ENCODE peak calls at places on chromosomes 7 and 10, in nine cellular contexts. Y is hepatocyte, W is DND-41, C is epithelial cell of esophagus, Q is heart left ventricle, Z is astrocyte of the spinal cord, L is bronchial epithelial cell, H is heart right ventricle, A is AG04449. N is an unnamed sample.

GRCh38 chr10:22016046-22016705 is 12.6 kb upstream of the DNAJC1 start:
- DNase-seq in Y (no peak), W (no peak), C (peak; percentile 46), Q (no peak), Z (no peak), L (peak; percentile 71), H (no peak), A (no peak), N (no peak)

GRCh38 chr10:98251399-98251798 is 16.6 kb downstream of the LOXL4 start:
- DNase-seq in Y (no peak), W (no peak), C (peak; percentile 50), Q (no peak), Z (no peak), L (no peak), H (no peak), A (no peak), N (no peak)

GRCh38 chr7:74306737-74307469 is 17.7 kb downstream of the CLIP2 start:
- DNase-seq in Y (no peak), W (no peak), C (peak; percentile 47), Q (peak; percentile 64), Z (peak; percentile 75), L (peak; percentile 35), H (peak; percentile 52), A (peak; percentile 16), N (peak; percentile 61)

GRCh38 chr7:3149961-3150516 is 106.4 kb upstream of the CARD11 start:
- DNase-seq in Y (no peak), W (no peak), C (peak; percentile 29), Q (no peak), Z (no peak), L (no peak), H (no peak), A (no peak), N (no peak)

GRCh38 chr10:126551197-126551596 is 119.3 kb downstream of the C10orf90 start:
- DNase-seq in Y (no peak), W (no peak), C (no peak), Q (no peak), Z (no peak), L (no peak), H (no peak), A (no peak), N (no peak)

GRCh38 chr7:98917331-98917730 is 39.0 kb downstream of the TRRAP start:
- DNase-seq in Y (no peak), W (no peak), C (no peak), Q (no peak), Z (no peak), L (no peak), H (no peak), A (no peak), N (no peak)

GRCh38 chr7:4875391-4875790 is 8.1 kb downstream of the RADIL start:
- DNase-seq in Y (no peak), W (no peak), C (no peak), Q (no peak), Z (no peak), L (no peak), H (no peak), A (no peak), N (no peak)

GRCh38 chr10:45076847-45077246 is 76.1 kb downstream of the ZNF22 start:
- DNase-seq in Y (no peak), W (no peak), C (no peak), Q (no peak), Z (no peak), L (no peak), H (no peak), A (no peak), N (no peak)

GRCh38 chr7:12814107-12814506 is 126.7 kb downstream of the ARL4A start:
- DNase-seq in Y (no peak), W (no peak), C (peak; percentile 94), Q (no peak), Z (no peak), L (peak; percentile 94), H (no peak), A (no peak), N (no peak)

GRCh38 chr7:3195160-3195559 is 105.9 kb upstream of the SDK1 start:
- DNase-seq in Y (no peak), W (no peak), C (no peak), Q (no peak), Z (no peak), L (no peak), H (no peak), A (no peak), N (no peak)

GRCh38 chr7:17680943-17681351 is 259.3 kb downstream of the SNX13 start:
- DNase-seq in Y (no peak), W (no peak), C (peak; percentile 54), Q (no peak), Z (peak; percentile 67), L (peak; percentile 73), H (no peak), A (no peak), N (peak; percentile 54)

GRCh38 chr10:26857991-26858706 is 2.6 kb downstream of the ABI1 start:
- DNase-seq in Y (peak; percentile 10), W (no peak), C (peak; percentile 53), Q (no peak), Z (no peak), L (peak; percentile 54), H (no peak), A (no peak), N (no peak)

GRCh38 chr7:98210513-98211220 is 572 bp upstream of the BHLHA15 start:
- DNase-seq in Y (peak; percentile 40), W (no peak), C (no peak), Q (no peak), Z (no peak), L (no peak), H (no peak), A (no peak), N (peak; percentile 30)

GRCh38 chr7:111560773-111561658 is 1.3 kb downstream of the IMMP2L start:
- DNase-seq in Y (peak; percentile 19), W (no peak), C (peak; percentile 57), Q (no peak), Z (peak; percentile 68), L (peak; percentile 68), H (no peak), A (no peak), N (peak; percentile 22)

GRCh38 chr10:79104264-79104954 is 35.6 kb downstream of the ZMIZ1 start:
- DNase-seq in Y (no peak), W (no peak), C (no peak), Q (peak; percentile 58), Z (peak; percentile 77), L (no peak), H (peak; percentile 65), A (no peak), N (peak; percentile 64)

GRCh38 chr7:110205899-110206298 is 885.0 kb upstream of the LRRN3 start:
- DNase-seq in Y (peak; percentile 13), W (no peak), C (no peak), Q (no peak), Z (no peak), L (no peak), H (no peak), A (no peak), N (no peak)

GRCh38 chr7:110210941-110211608 is 879.9 kb upstream of the LRRN3 start:
- DNase-seq in Y (no peak), W (no peak), C (no peak), Q (no peak), Z (no peak), L (no peak), H (no peak), A (no peak), N (no peak)
- TF ChIP-seq CTCF in Y (no peak), W (no peak), C (no peak), Q (no peak), Z (no peak), L (no peak), H (no peak), A (no peak), N (no peak)

DNA sequence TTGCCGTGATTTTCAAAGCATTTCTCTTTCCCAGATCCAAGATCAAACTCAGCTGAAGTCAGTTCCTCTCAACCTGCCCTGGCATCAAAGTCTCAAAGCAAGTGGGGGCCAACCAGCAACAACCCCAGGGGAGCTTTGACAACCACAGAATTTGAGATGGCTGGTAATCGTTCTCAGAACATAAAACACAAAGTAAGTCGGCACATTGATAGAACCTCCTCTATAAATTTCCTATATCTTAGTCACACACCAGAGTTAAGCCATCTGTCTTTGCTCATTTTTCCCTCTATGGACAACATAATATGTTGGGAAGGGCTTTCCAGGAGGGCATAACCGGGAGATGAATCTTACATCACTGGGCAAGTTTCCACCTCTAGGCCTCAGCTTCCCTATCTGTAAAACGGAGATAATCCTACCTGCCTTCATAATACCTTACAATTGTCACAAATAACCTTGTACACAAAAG is 1.2 kb upstream of the DNAJC9 start:
- DNase-seq in Y (no peak), W (peak; percentile 25), C (no peak), Q (no peak), Z (no peak), L (no peak), H (no peak), A (no peak), N (no peak)
- H3K4me3 ChIP-seq in Y (no peak overlapping the region), W (peak overlapping the region; percentile 78), C (no peak overlapping the region), Q (no peak overlapping the region), Z (no peak overlapping the region), L (no peak overlapping the region), H (no peak overlapping the region), A (no peak overlapping the region), N (no peak overlapping the region)

GRCh38 chr7:1768835-1769234 is 98.8 kb downstream of the ELFN1 start:
- DNase-seq in Y (no peak), W (no peak), C (no peak), Q (no peak), Z (no peak), L (no peak), H (no peak), A (no peak), N (no peak)

GRCh38 chr7:1769286-1770200 is 99.5 kb downstream of the ELFN1 start:
- DNase-seq in Y (no peak), W (no peak), C (no peak), Q (no peak), Z (no peak), L (no peak), H (no peak), A (no peak), N (no peak)

GRCh38 chr7:1770331-1770730 is 100.3 kb downstream of the ELFN1 start:
- DNase-seq in Y (no peak), W (no peak), C (no peak), Q (no peak), Z (no peak), L (no peak), H (no peak), A (no peak), N (no peak)

GRCh38 chr7:1765336-1765735 is 95.3 kb downstream of the ELFN1 start:
- DNase-seq in Y (no peak), W (no peak), C (no peak), Q (no peak), Z (no peak), L (no peak), H (no peak), A (no peak), N (no peak)

DNA sequence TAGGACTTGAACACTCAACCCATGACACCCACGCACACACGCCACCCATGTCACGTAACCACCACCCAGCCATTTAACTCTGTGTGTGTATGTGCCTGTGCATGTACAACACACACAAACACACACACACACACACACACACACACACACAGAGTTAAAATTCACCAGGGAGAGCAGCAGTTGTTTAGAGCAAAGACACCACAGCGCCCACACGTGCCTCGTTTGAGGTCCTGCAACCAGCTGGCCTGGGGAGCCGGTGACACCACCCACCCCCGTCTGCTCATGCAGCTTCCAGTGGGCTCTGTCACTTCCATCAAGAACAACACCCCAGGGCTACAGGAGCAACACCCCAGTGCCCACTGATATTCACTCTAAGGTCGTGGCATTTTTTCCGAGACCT is 97.4 kb downstream of the ELFN1 start:
- DNase-seq in Y (no peak), W (no peak), C (no peak), Q (no peak), Z (no peak), L (no peak), H (no peak), A (no peak), N (no peak)
- TF ChIP-seq CTCF in Y (no peak), W (no peak), C (no peak), Q (peak; percentile 20), Z (no peak), L (no peak), H (no peak), A (no peak), N (no peak)

GRCh38 chr7:106064836-106065559 is 47.1 kb downstream of the SYPL1 start:
- DNase-seq in Y (peak; percentile 87), W (no peak), C (peak; percentile 99), Q (peak; percentile 89), Z (peak; percentile 93), L (peak; percentile 100), H (peak; percentile 80), A (peak; percentile 82), N (peak; percentile 83)
- H3K4me3 ChIP-seq in Y (no peak overlapping the region), W (no peak overlapping the region), C (no peak overlapping the region), Q (no peak overlapping the region), Z (peak overlapping the region; percentile 28), L (no peak overlapping the region), H (peak overlapping the region; percentile 15), A (peak overlapping the region; percentile 32), N (peak overlapping the region; percentile 2)

N was measured in fibroblast of villous mesenchyme.